ENCODE peak calls at places on chromosomes 4 and X, in nine cellular contexts. D, T, H, C, P, Q, J, X and S are unnamed samples.
A peak's percentile ranks its signal among the peaks of the same experiment; 100 is the strongest.

GRCh38 chrX:100449696-100450606 is 39.9 kb upstream of the PCDH19 start:
- DNase-seq in C (peak; percentile 57), Q (no peak), X (no peak), P (no peak), D (no peak), T (no peak), H (no peak), J (no peak), S (peak; percentile 25)

GRCh38 chrX:123731258-123731986 is 1.4 kb downstream of the THOC2 start:
- DNase-seq in D (no peak), J (no peak), P (peak; percentile 34), Q (peak; percentile 15), X (peak; percentile 31), C (peak; percentile 24), H (peak; percentile 60), T (no peak), S (peak; percentile 20)

GRCh38 chrX:112643721-112644120 is 36.0 kb downstream of the LHFPL1 start:
- DNase-seq in X (no peak), H (no peak), T (no peak), J (no peak), D (peak; percentile 53), Q (no peak), C (no peak), P (no peak), S (no peak)

GRCh38 chr4:165668694-165669093 is 204.3 kb upstream of the TLL1 start:
- DNase-seq in Q (no peak), D (no peak), C (no peak), P (no peak), X (no peak), H (no peak), T (no peak), J (no peak), S (peak; percentile 48)

GRCh38 chr4:61590881-61591280 is 390.8 kb downstream of the ADGRL3 start:
- DNase-seq in Q (no peak), C (no peak), P (no peak), T (no peak), X (no peak), D (no peak), H (no peak), J (no peak), S (peak; percentile 6)

GRCh38 chrX:77527233-77528001 is 80.2 kb downstream of the FGF16 start:
- DNase-seq in T (no peak), J (no peak), C (no peak), H (no peak), P (peak; percentile 77), Q (no peak), D (no peak), X (no peak), S (no peak)

GRCh38 chr4:119238068-119238722 is 25.7 kb downstream of the USP53 start:
- DNase-seq in H (no peak), Q (peak; percentile 20), X (no peak), J (no peak), T (no peak), D (peak; percentile 74), P (no peak), C (no peak), S (peak; percentile 66)

GRCh38 chr4:181966084-181966483 is 277.1 kb upstream of the TENM3 start:
- DNase-seq in Q (peak; percentile 68), H (peak; percentile 47), D (no peak), T (no peak), X (peak; percentile 79), P (peak; percentile 40), J (no peak), C (no peak), S (no peak)

GRCh38 chrX:30831082-30831481 is 58.0 kb downstream of the TAB3 start:
- DNase-seq in H (no peak), C (no peak), J (no peak), Q (no peak), P (no peak), D (no peak), X (no peak), T (no peak), S (no peak)

GRCh38 chr4:28357985-28358384 is 1497.3 kb downstream of the STIM2 start:
- DNase-seq in Q (peak; percentile 39), X (no peak), D (no peak), C (peak; percentile 5), T (no peak), P (no peak), H (peak; percentile 62), J (no peak), S (peak; percentile 32)

GRCh38 chr4:106595906-106596305 is 227.3 kb upstream of the GIMD1 start:
- DNase-seq in D (no peak), P (no peak), T (no peak), J (no peak), X (no peak), Q (no peak), C (no peak), H (no peak), S (peak; percentile 83)

GRCh38 chrX:20118065-20118824 is 1.5 kb upstream of the MAP7D2 start:
- DNase-seq in C (no peak), D (no peak), X (no peak), P (no peak), Q (no peak), J (no peak), H (no peak), T (no peak), S (peak; percentile 48)

GRCh38 chr4:164997324-164997723 is 19.9 kb upstream of the TRIM61 start:
- DNase-seq in Q (no peak), T (peak; percentile 52), P (no peak), H (peak; percentile 66), X (no peak), D (no peak), J (no peak), C (peak; percentile 24), S (no peak)

GRCh38 chrX:69501433-69501832 is 2.7 kb upstream of the NALF2 start:
- DNase-seq in Q (no peak), D (no peak), P (no peak), X (no peak), H (no peak), C (peak; percentile 5), T (no peak), J (no peak), S (no peak)

GRCh38 chr4:120066182-120066524 is 495 bp downstream of the MAD2L1 start:
- DNase-seq in X (no peak), D (no peak), T (no peak), Q (no peak), J (no peak), H (peak; percentile 39), C (peak; percentile 4), P (peak; percentile 8), S (peak; percentile 21)

GRCh38 chr4:1406946-1407656 is 859 bp upstream of the NKX1-1 start:
- DNase-seq in P (peak; percentile 42), X (no peak), H (no peak), J (no peak), T (no peak), Q (no peak), D (no peak), C (no peak), S (no peak)
- H3K27me3 ChIP-seq in P (peaks cover 76% of the 10 kb centered on the region), X (peaks cover 70% of the 10 kb centered on the region), H (peaks cover 57% of the 10 kb centered on the region), J (peaks cover 2% of the 10 kb centered on the region), T (peaks cover 31% of the 10 kb centered on the region), Q (peaks cover 71% of the 10 kb centered on the region), D (no peaks in the 10 kb centered on the region), C (peaks cover 39% of the 10 kb centered on the region), S (peaks cover 34% of the 10 kb centered on the region)

DNA sequence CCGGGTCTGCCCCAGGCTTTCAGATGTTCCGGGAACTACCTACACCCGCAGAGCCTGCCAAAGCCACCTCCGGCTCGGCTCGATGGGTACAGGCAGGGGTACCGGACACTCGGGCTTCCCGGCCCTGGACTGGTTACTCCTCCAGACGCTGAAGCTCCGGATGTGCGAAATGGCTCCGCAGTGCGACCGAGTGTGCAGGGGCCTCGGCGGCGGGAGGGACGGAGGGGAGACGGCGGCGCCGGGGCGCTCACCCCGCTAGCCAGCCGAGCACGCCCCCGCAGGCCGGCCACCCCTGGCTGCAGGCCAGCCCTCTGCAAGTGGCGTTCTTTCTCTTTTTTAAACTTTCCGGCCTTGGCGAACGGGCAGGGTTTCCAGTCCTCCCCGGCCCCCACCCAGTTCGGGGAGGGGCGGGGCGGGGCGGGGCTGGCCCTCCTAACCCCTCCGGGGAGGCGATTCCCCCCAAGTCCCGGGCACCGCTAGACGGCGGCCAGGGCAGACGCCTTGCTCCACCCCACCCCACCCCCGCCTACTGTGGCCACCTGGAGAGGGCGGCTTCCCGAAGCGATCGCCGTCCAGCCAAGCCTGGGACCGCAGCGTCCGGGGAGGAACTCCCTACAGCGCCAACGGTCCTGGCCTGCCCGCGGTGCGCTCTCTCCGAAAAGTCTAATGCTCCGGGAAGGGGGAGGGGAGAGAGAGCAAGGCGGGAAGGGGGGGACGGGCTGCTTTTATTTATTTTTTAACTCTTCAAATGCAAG is 7.5 kb downstream of the BCOR start:
- DNase-seq in T (peak; percentile 22), X (no peak), D (no peak), H (peak; percentile 49), C (peak; percentile 62), J (no peak), Q (no peak), P (peak; percentile 68), S (no peak)
- H3K4me3 ChIP-seq in T (peak overlapping the region; percentile 18), X (peak overlapping the region; percentile 40), D (no peak overlapping the region), H (peak overlapping the region; percentile 51), C (peak overlapping the region; percentile 22), J (peak overlapping the region; percentile 25), Q (peak overlapping the region; percentile 8), P (peak overlapping the region; percentile 40), S (peak overlapping the region; percentile 8)

DNA sequence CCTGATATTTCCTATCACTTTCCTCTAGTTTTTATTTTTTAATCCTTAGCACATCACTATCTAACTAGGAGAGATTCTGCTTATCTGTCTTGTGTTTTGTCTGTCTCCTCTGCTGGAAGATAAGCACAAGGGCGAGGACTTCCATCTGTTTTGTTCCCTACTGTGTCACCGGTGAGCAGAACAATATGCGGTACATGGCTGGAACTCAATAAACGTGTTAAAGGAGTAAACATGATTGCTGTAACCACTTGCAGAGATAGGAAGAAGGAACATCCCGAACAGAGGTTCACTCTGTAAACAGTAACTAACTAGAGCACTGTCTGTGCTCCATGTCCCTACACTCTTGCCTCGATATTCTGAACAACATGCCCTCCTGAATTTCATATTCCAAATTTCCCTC is 5.2 kb downstream of the HS3ST1 start:
- DNase-seq in Q (no peak), H (no peak), D (no peak), C (no peak), J (no peak), X (no peak), T (no peak), P (no peak), S (no peak)
- H3K36me3 ChIP-seq in Q (no peaks in the 10 kb centered on the region), H (no peaks in the 10 kb centered on the region), D (no peaks in the 10 kb centered on the region), C (no peaks in the 10 kb centered on the region), J (no peaks in the 10 kb centered on the region), X (no peaks in the 10 kb centered on the region), T (no peaks in the 10 kb centered on the region), P (no peaks in the 10 kb centered on the region), S (no peaks in the 10 kb centered on the region)

GRCh38 chr4:8792491-8792890 is 79.1 kb downstream of the HMX1 start:
- DNase-seq in Q (no peak), H (no peak), T (no peak), P (no peak), C (no peak), X (no peak), D (no peak), J (no peak), S (no peak)
- H3K27me3 ChIP-seq in Q (no peaks in the 10 kb centered on the region), H (no peaks in the 10 kb centered on the region), T (no peaks in the 10 kb centered on the region), P (no peaks in the 10 kb centered on the region), C (no peaks in the 10 kb centered on the region), X (no peaks in the 10 kb centered on the region), D (no peaks in the 10 kb centered on the region), J (no peaks in the 10 kb centered on the region), S (no peaks in the 10 kb centered on the region)

GRCh38 chr4:21947768-21948346 is 715 bp downstream of the KCNIP4 start:
- DNase-seq in Q (no peak), C (no peak), T (no peak), D (no peak), J (no peak), X (no peak), P (no peak), H (peak; percentile 3), S (no peak)
- H3K4me3 ChIP-seq in Q (no peak overlapping the region), C (no peak overlapping the region), T (no peak overlapping the region), D (no peak overlapping the region), J (no peak overlapping the region), X (peak overlapping the region; percentile 60), P (peak overlapping the region; percentile 59), H (peak overlapping the region; percentile 73), S (no peak overlapping the region)

GRCh38 chr4:10671750-10672149 is 12.8 kb downstream of the CLNK start:
- DNase-seq in D (no peak), Q (no peak), X (no peak), P (no peak), T (no peak), H (no peak), J (no peak), C (no peak), S (no peak)
- H3K36me3 ChIP-seq in D (no peaks in the 10 kb centered on the region), Q (no peaks in the 10 kb centered on the region), X (no peaks in the 10 kb centered on the region), P (no peaks in the 10 kb centered on the region), T (no peaks in the 10 kb centered on the region), H (no peaks in the 10 kb centered on the region), J (no peaks in the 10 kb centered on the region), C (no peaks in the 10 kb centered on the region), S (no peaks in the 10 kb centered on the region)